ENCODE peak calls at places on chromosomes 16 and 17, in eight cellular contexts. O is GM12878, S is K562, J is H1, K is endothelial cell of umbilical vein, V is GM23338, A is HepG2, P is HCT116. D is an unnamed sample.

GRCh38 chr16:27238016-27238587 is 30.5 kb downstream of the NSMCE1 start:
- DNase-seq in V (no peak), K (peak; percentile 36), P (no peak), S (no peak), J (no peak), O (no peak), A (no peak), D (no peak)

GRCh38 chr17:77045441-77046041 is 95.2 kb upstream of the SEC14L1 start:
- DNase-seq in A (no peak), J (no peak), O (no peak), P (no peak), K (no peak), V (no peak), S (no peak), D (no peak)

GRCh38 chr16:49158029-49158642 is 123.5 kb downstream of the CBLN1 start:
- DNase-seq in A (peak; percentile 32), J (peak; percentile 69), O (no peak), V (peak; percentile 87), K (no peak), P (peak; percentile 7), S (peak; percentile 55), D (no peak)

GRCh38 chr16:11297492-11298142 is 16.5 kb upstream of the PRM1 start:
- DNase-seq in O (peak; percentile 92), A (peak; percentile 67), J (peak; percentile 66), P (no peak), S (peak; percentile 65), V (peak; percentile 70), K (peak; percentile 15), D (no peak)

GRCh38 chr17:3773511-3773910 is 27.5 kb downstream of the ITGAE start:
- DNase-seq in K (no peak), O (no peak), P (no peak), J (no peak), S (no peak), A (no peak), V (no peak), D (no peak)

GRCh38 chr17:44533533-44534246 is 23.6 kb upstream of the FZD2 start:
- DNase-seq in O (no peak), K (peak; percentile 75), V (peak; percentile 97), P (peak; percentile 77), S (peak; percentile 93), A (peak; percentile 81), J (peak; percentile 97), D (peak; percentile 75)

GRCh38 chr16:19776147-19776546 is 58.1 kb downstream of the IQCK start:
- DNase-seq in K (no peak), V (no peak), J (no peak), O (no peak), S (no peak), A (no peak), P (no peak), D (no peak)

GRCh38 chr17:45148183-45149036 is at the start of gene HEXIM1:
- DNase-seq in J (peak; percentile 100), K (peak; percentile 100), O (peak; percentile 95), V (peak; percentile 100), A (peak; percentile 100), P (peak; percentile 99), S (peak; percentile 95), D (peak; percentile 98)

GRCh38 chr17:45787656-45788055 is 3.5 kb downstream of the CRHR1 start:
- DNase-seq in P (no peak), V (no peak), S (no peak), A (no peak), J (no peak), K (no peak), O (no peak), D (no peak)

GRCh38 chr16:19001788-19002187 is 18.1 kb downstream of the TMC7 start:
- DNase-seq in O (no peak), J (no peak), K (no peak), P (no peak), S (no peak), V (no peak), A (no peak), D (no peak)

GRCh38 chr17:46086821-46087220 is 87.8 kb downstream of the STH start:
- DNase-seq in K (no peak), O (no peak), A (no peak), J (no peak), S (no peak), V (no peak), P (no peak), D (no peak)

GRCh38 chr17:32111141-32111771 is 31.0 kb upstream of the RHOT1 start:
- DNase-seq in S (peak; percentile 37), V (peak; percentile 83), P (no peak), K (peak; percentile 75), J (peak; percentile 76), A (peak; percentile 52), O (no peak), D (peak; percentile 78)

GRCh38 chr17:29640413-29640812 is 17.7 kb upstream of the CORO6 start:
- DNase-seq in A (no peak), J (no peak), S (no peak), V (no peak), P (no peak), K (peak; percentile 90), O (no peak), D (no peak)

GRCh38 chr17:77372444-77373297 is 231.9 kb downstream of the SEC14L1 start:
- DNase-seq in V (peak; percentile 94), K (peak; percentile 53), P (no peak), A (peak; percentile 94), S (peak; percentile 95), O (no peak), J (peak; percentile 93), D (no peak)

GRCh38 chr16:12067714-12068401 is 91.3 kb downstream of the SNX29 start:
- DNase-seq in P (peak; percentile 65), K (peak; percentile 80), J (peak; percentile 72), A (peak; percentile 84), V (peak; percentile 84), S (peak; percentile 71), O (no peak), D (peak; percentile 62)

GRCh38 chr17:43953746-43954145 is at the start of gene PYY:
- DNase-seq in A (no peak), J (no peak), K (no peak), V (peak; percentile 52), O (no peak), S (no peak), P (no peak), D (no peak)

GRCh38 chr17:66330646-66331037 is 28.2 kb downstream of the PRKCA start:
- DNase-seq in K (no peak), A (no peak), S (no peak), O (no peak), V (no peak), P (no peak), J (no peak), D (no peak)
- H3K4me3 ChIP-seq in K (no peak overlapping the region), A (no peak overlapping the region), S (no peak overlapping the region), O (no peak overlapping the region), V (no peak overlapping the region), P (no peak overlapping the region), J (no peak overlapping the region), D (no peak overlapping the region)

GRCh38 chr17:81921531-81921862 is 3.5 kb upstream of the SIRT7 start:
- DNase-seq in P (no peak), O (no peak), V (no peak), K (no peak), S (no peak), J (no peak), A (no peak), D (no peak)

GRCh38 chr17:81921996-81922565 is 4.1 kb upstream of the SIRT7 start:
- DNase-seq in P (no peak), K (no peak), J (no peak), V (no peak), A (no peak), S (peak; percentile 42), O (no peak), D (no peak)

GRCh38 chr17:81920612-81921530 is 2.9 kb upstream of the SIRT7 start:
- DNase-seq in J (no peak), V (no peak), P (no peak), O (no peak), K (no peak), S (no peak), A (no peak), D (no peak)

GRCh38 chr17:81923302-81924260 is 4.0 kb downstream of the MAFG start:
- DNase-seq in S (peak; percentile 65), O (no peak), J (no peak), A (no peak), P (peak; percentile 21), K (no peak), V (peak; percentile 84), D (no peak)

GRCh38 chr17:81922566-81923301 is 4.8 kb upstream of the SIRT7 start:
- DNase-seq in K (no peak), P (no peak), V (no peak), A (no peak), S (no peak), O (no peak), J (no peak), D (no peak)
- TF ChIP-seq POLR2AphosphoS5 in K (no peak), P (no peak), V (no peak), A (no peak), S (no peak), O (no peak), J (no peak), D (no peak)

DNA sequence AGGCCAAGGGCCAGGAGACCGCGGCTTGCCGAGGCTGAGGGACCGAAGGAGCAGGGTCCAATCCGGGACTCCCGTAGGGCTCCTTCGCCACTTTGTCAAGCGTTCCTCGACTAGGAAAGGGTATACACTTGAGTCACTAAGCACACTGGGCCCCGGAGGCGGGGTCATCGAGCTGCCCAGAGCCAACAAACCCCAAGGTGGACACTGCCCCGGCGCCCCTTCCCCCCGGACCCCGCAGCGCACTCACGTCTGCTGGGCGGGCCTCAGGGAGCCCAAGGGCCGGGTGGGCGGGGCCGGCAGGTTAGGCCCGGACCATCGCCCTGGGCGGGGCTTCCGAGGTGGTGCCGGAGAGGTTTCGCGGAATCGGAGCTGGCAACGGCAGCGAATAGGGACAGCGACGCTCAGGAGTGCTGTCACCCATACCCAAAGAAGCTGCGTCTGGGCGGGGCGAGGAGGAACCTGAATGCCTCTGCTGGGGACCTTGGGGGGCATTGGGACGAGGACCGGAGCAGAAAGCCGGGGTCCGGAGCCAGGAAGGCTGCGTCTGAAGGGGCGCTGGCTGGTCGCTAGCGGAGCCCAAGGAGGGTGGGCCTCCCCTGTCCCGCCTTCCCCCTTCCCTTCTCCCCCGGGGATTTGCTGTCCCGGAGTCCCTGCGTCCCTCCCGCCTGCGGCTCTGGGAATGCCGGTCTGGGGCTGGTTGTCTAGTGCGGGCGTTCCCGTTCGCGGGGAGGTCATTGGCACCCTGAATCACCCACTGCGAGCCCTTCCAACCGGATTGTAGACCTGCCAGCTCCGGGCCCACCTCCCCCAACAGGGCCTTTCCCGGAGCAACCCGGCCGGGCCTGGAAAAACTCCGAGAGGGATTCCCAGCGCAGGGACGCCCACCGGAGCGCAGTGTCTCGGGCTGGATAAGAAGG is 118.2 kb upstream of the SMURF2 start:
- DNase-seq in A (no peak), P (peak; percentile 84), O (no peak), K (peak; percentile 49), J (peak; percentile 87), S (no peak), V (peak; percentile 95), D (no peak)
- TF ChIP-seq EZH2 in A (no peak), P (no peak), O (no peak), K (no peak), J (no peak), S (no peak), V (peak; percentile 38), D (no peak)

GRCh38 chr16:64585367-64585766 is 536.5 kb downstream of the CDH11 start:
- DNase-seq in V (no peak), P (no peak), J (no peak), S (no peak), A (no peak), O (no peak), K (no peak), D (no peak)

GRCh38 chr16:64586756-64587155 is 535.1 kb downstream of the CDH11 start:
- DNase-seq in J (no peak), V (no peak), K (no peak), P (no peak), S (no peak), A (no peak), O (no peak), D (no peak)

GRCh38 chr16:64590516-64590915 is 531.3 kb downstream of the CDH11 start:
- DNase-seq in V (no peak), J (no peak), A (no peak), P (no peak), K (no peak), O (no peak), S (no peak), D (no peak)

GRCh38 chr16:64589836-64590235 is 532.0 kb downstream of the CDH11 start:
- DNase-seq in J (no peak), P (no peak), V (no peak), S (no peak), A (no peak), K (no peak), O (no peak), D (no peak)
- H3K4me3 ChIP-seq in J (no peak overlapping the region), P (no peak overlapping the region), V (no peak overlapping the region), S (no peak overlapping the region), A (no peak overlapping the region), K (no peak overlapping the region), O (no peak overlapping the region), D (no peak overlapping the region)